ENCODE peak calls at places on chromosomes 6 and 20, in six cellular contexts. One of them, this sample, is unnamed.

GRCh38 chr20:50271674-50272412 is 81.2 kb downstream of the CEBPB start:
- DNase-seq in CD8-positive, alpha-beta T cell: no peak
- DNase-seq in tibial nerve: no peak
- DNase-seq in Peyer's patch: no peak
- DNase-seq in IMR-90: no peak
- DNase-seq in BE2C: no peak
- DNase-seq in this sample: no peak

GRCh38 chr6:100228437-100229424 is 234.7 kb upstream of the MCHR2 start:
- DNase-seq in CD8-positive, alpha-beta T cell: peak; percentile 1
- DNase-seq in IMR-90: peak; percentile 71
- DNase-seq in Peyer's patch: peak; percentile 60
- DNase-seq in tibial nerve: peak; percentile 34
- DNase-seq in BE2C: peak; percentile 73
- DNase-seq in this sample: peak; percentile 2

GRCh38 chr20:52779125-52779524 is 193.0 kb upstream of the TSHZ2 start:
- DNase-seq in Peyer's patch: no peak
- DNase-seq in BE2C: no peak
- DNase-seq in CD8-positive, alpha-beta T cell: no peak
- DNase-seq in tibial nerve: no peak
- DNase-seq in IMR-90: no peak
- DNase-seq in this sample: no peak

GRCh38 chr6:43939281-43940070 is 169.5 kb downstream of the VEGFA start:
- DNase-seq in Peyer's patch: no peak
- DNase-seq in CD8-positive, alpha-beta T cell: no peak
- DNase-seq in tibial nerve: no peak
- DNase-seq in BE2C: no peak
- DNase-seq in IMR-90: no peak
- DNase-seq in this sample: no peak

GRCh38 chr6:159939591-159940016 is 29.3 kb upstream of the IGF2R start:
- DNase-seq in Peyer's patch: no peak
- DNase-seq in CD8-positive, alpha-beta T cell: no peak
- DNase-seq in IMR-90: no peak
- DNase-seq in tibial nerve: no peak
- DNase-seq in BE2C: no peak
- DNase-seq in this sample: no peak

GRCh38 chr6:39688494-39688893 is 36.7 kb downstream of the KIF6 start:
- DNase-seq in tibial nerve: no peak
- DNase-seq in BE2C: no peak
- DNase-seq in Peyer's patch: no peak
- DNase-seq in CD8-positive, alpha-beta T cell: no peak
- DNase-seq in IMR-90: peak; percentile 71
- DNase-seq in this sample: no peak

GRCh38 chr6:149076355-149076734 is 241.2 kb upstream of the TAB2 start:
- DNase-seq in tibial nerve: no peak
- DNase-seq in IMR-90: no peak
- DNase-seq in BE2C: no peak
- DNase-seq in Peyer's patch: no peak
- DNase-seq in CD8-positive, alpha-beta T cell: no peak
- DNase-seq in this sample: no peak

GRCh38 chr6:143328885-143329284 is 121.6 kb downstream of the ADAT2 start:
- DNase-seq in tibial nerve: no peak
- DNase-seq in CD8-positive, alpha-beta T cell: no peak
- DNase-seq in Peyer's patch: no peak
- DNase-seq in IMR-90: peak; percentile 27
- DNase-seq in BE2C: no peak
- DNase-seq in this sample: no peak

GRCh38 chr20:8464368-8464767 is 332.3 kb downstream of the PLCB1 start:
- DNase-seq in CD8-positive, alpha-beta T cell: no peak
- DNase-seq in IMR-90: peak; percentile 51
- DNase-seq in tibial nerve: no peak
- DNase-seq in Peyer's patch: no peak
- DNase-seq in BE2C: no peak
- DNase-seq in this sample: no peak

GRCh38 chr6:169316651-169317050 is 63.0 kb upstream of the THBS2 start:
- DNase-seq in BE2C: no peak
- DNase-seq in CD8-positive, alpha-beta T cell: no peak
- DNase-seq in Peyer's patch: no peak
- DNase-seq in tibial nerve: no peak
- DNase-seq in IMR-90: no peak
- DNase-seq in this sample: no peak

GRCh38 chr6:34207695-34208443 is 28.8 kb upstream of the HMGA1 start:
- DNase-seq in IMR-90: no peak
- DNase-seq in tibial nerve: no peak
- DNase-seq in Peyer's patch: no peak
- DNase-seq in CD8-positive, alpha-beta T cell: no peak
- DNase-seq in BE2C: no peak
- DNase-seq in this sample: no peak

GRCh38 chr20:51938557-51939324 is 136.4 kb upstream of the SALL4 start:
- DNase-seq in Peyer's patch: no peak
- DNase-seq in tibial nerve: no peak
- DNase-seq in IMR-90: peak; percentile 19
- DNase-seq in BE2C: no peak
- DNase-seq in CD8-positive, alpha-beta T cell: no peak
- DNase-seq in this sample: no peak

GRCh38 chr6:11921017-11921438 is 91.1 kb upstream of the HIVEP1 start:
- DNase-seq in CD8-positive, alpha-beta T cell: no peak
- DNase-seq in BE2C: no peak
- DNase-seq in IMR-90: peak; percentile 95
- DNase-seq in Peyer's patch: no peak
- DNase-seq in tibial nerve: no peak
- DNase-seq in this sample: no peak

GRCh38 chr20:63316502-63316921 is 23.5 kb downstream of the COL20A1 start:
- DNase-seq in tibial nerve: no peak
- DNase-seq in CD8-positive, alpha-beta T cell: no peak
- DNase-seq in BE2C: peak; percentile 9
- DNase-seq in IMR-90: no peak
- DNase-seq in Peyer's patch: no peak
- DNase-seq in this sample: no peak

GRCh38 chr6:39681566-39682250 is 43.5 kb downstream of the KIF6 start:
- DNase-seq in CD8-positive, alpha-beta T cell: no peak
- DNase-seq in tibial nerve: no peak
- DNase-seq in Peyer's patch: no peak
- DNase-seq in BE2C: no peak
- DNase-seq in IMR-90: peak; percentile 30
- DNase-seq in this sample: no peak

GRCh38 chr20:10636326-10636818 is 37.4 kb downstream of the JAG1 start:
- DNase-seq in Peyer's patch: no peak
- DNase-seq in tibial nerve: no peak
- DNase-seq in CD8-positive, alpha-beta T cell: no peak
- DNase-seq in BE2C: no peak
- DNase-seq in IMR-90: peak; percentile 64
- DNase-seq in this sample: no peak

GRCh38 chr20:2122921-2123320 is 21.3 kb downstream of the STK35 start:
- DNase-seq in CD8-positive, alpha-beta T cell: no peak
- DNase-seq in Peyer's patch: no peak
- DNase-seq in IMR-90: peak; percentile 97
- DNase-seq in BE2C: no peak
- DNase-seq in tibial nerve: no peak
- DNase-seq in this sample: no peak

DNA sequence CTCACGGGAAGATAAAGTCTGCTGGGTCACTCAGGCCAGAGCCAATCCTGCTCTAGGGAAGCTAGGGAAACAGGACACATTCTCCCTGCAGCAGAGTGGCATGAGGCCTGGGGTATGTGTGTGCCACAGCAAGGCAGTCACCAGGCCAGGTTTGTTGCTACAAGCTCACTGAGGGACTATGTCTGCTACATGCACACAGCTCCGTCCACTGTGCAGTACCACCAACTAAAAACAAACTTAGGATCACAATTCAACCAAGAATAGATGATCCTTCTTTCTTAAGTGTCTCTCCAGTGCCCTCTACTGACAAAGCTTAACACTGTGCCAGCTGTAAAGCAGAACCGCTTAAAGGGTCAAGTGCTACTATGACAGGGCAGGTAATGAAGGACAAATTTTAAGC is 192.5 kb downstream of the PTPRK start:
- DNase-seq in tibial nerve: no peak
- DNase-seq in BE2C: peak; percentile 25
- DNase-seq in Peyer's patch: no peak
- DNase-seq in IMR-90: peak; percentile 16
- DNase-seq in CD8-positive, alpha-beta T cell: no peak
- DNase-seq in this sample: peak; percentile 2
- TF ChIP-seq CTCF in tibial nerve: no peak
- TF ChIP-seq CTCF in BE2C: peak; percentile 85
- TF ChIP-seq CTCF in Peyer's patch: peak; percentile 42
- TF ChIP-seq CTCF in IMR-90: peak; percentile 42
- TF ChIP-seq CTCF in CD8-positive, alpha-beta T cell: no peak
- TF ChIP-seq CTCF in this sample: peak; percentile 61

DNA sequence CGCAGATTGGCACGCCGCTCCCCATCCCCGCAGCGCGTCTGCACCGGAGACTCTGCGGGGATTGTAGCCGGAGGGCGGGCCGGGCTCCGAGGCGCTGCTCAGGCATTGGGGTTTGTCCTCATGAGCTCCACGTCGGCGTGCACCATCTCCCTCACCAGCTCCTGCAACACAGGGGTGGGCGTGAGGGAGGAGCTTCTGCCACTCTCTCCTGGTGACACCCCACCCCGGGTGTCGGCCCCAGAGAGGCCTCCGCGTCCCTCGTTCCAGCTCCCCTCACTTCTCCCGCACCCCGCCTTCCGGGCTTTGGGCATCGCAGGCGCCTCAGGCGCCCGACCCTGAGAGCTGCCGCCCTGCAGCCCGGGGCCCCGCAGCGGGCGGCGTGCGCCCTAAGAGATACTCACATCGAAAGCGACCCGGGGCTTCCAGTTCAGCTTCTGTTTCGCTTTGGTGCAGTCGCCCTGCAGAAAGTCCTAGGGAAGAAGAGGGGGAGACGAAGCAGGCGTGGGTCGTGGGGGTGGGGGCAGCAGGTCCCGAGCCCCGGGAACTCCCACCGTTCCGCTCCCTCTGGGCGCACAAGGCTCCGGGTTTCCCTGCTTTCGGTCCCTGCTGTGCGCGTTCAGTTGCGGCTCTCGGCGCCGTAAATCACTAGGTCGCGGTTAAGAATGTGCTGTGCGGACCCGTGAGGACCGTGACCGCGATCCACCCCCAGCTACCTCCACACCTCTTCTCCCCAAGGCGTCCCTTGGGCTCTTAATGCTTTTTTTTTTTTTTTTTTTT is 14.5 kb downstream of the FOXC1 start:
- DNase-seq in tibial nerve: no peak
- DNase-seq in BE2C: no peak
- DNase-seq in Peyer's patch: no peak
- DNase-seq in CD8-positive, alpha-beta T cell: no peak
- DNase-seq in IMR-90: no peak
- DNase-seq in this sample: no peak
- H3K27me3 ChIP-seq in tibial nerve: no peaks in the 10 kb centered on the region
- H3K27me3 ChIP-seq in BE2C: peaks cover 14% of the 10 kb centered on the region
- H3K27me3 ChIP-seq in Peyer's patch: no peaks in the 10 kb centered on the region
- H3K27me3 ChIP-seq in CD8-positive, alpha-beta T cell: peaks cover 27% of the 10 kb centered on the region
- H3K27me3 ChIP-seq in IMR-90: peaks cover 2% of the 10 kb centered on the region
- H3K27me3 ChIP-seq in this sample: peaks cover 84% of the 10 kb centered on the region

GRCh38 chr6:78868124-78868523 is 773 bp downstream of the IRAK1BP1 start:
- DNase-seq in Peyer's patch: no peak
- DNase-seq in CD8-positive, alpha-beta T cell: no peak
- DNase-seq in IMR-90: no peak
- DNase-seq in BE2C: no peak
- DNase-seq in tibial nerve: no peak
- DNase-seq in this sample: no peak
- TF ChIP-seq CTCF in Peyer's patch: no peak
- TF ChIP-seq CTCF in CD8-positive, alpha-beta T cell: no peak
- TF ChIP-seq CTCF in IMR-90: no peak
- TF ChIP-seq CTCF in BE2C: no peak
- TF ChIP-seq CTCF in tibial nerve: no peak
- TF ChIP-seq CTCF in this sample: no peak

GRCh38 chr20:19493794-19494495 is 264.1 kb upstream of the RIN2 start:
- DNase-seq in CD8-positive, alpha-beta T cell: no peak
- DNase-seq in BE2C: no peak
- DNase-seq in IMR-90: no peak
- DNase-seq in Peyer's patch: no peak
- DNase-seq in tibial nerve: no peak
- DNase-seq in this sample: no peak
- H3K27me3 ChIP-seq in CD8-positive, alpha-beta T cell: no peaks in the 10 kb centered on the region
- H3K27me3 ChIP-seq in BE2C: no peaks in the 10 kb centered on the region
- H3K27me3 ChIP-seq in IMR-90: no peaks in the 10 kb centered on the region
- H3K27me3 ChIP-seq in Peyer's patch: no peaks in the 10 kb centered on the region
- H3K27me3 ChIP-seq in tibial nerve: no peaks in the 10 kb centered on the region
- H3K27me3 ChIP-seq in this sample: no peaks in the 10 kb centered on the region